ENCODE peak calls at places on chromosomes 12 and 14, in five cellular contexts. W is cardiac muscle cell, G is HCT116, E is heart right ventricle, K is body of pancreas. C is an unnamed sample. For H3K27me3, the result is how much of the 10 kb centered on the place peaks cover.

GRCh38 chr12:132622437-132623071 is 4.0 kb downstream of the P2RX2 start:
- DNase-seq in W (peak), G (no peak), E (peak), K (peak), C (no peak)

GRCh38 chr12:28780096-28780495 is 369.0 kb upstream of the FAR2 start:
- DNase-seq in W (peak), G (no peak), E (no peak), K (no peak), C (no peak)

GRCh38 chr12:117333331-117334000 is 28.0 kb downstream of the NOS1 start:
- DNase-seq in W (no peak), G (no peak), E (no peak), K (peak), C (no peak)

GRCh38 chr12:120529641-120530314 is 820 bp upstream of the COQ5 start:
- DNase-seq in W (peak), G (peak), E (no peak), K (peak), C (no peak)

GRCh38 chr12:47797432-47797831 is 22.3 kb downstream of the HDAC7 start:
- DNase-seq in W (no peak), G (no peak), E (no peak), K (no peak), C (no peak)

GRCh38 chr14:88630565-88630964 is 67.7 kb downstream of the ZC3H14 start:
- DNase-seq in W (peak), G (no peak), E (no peak), K (no peak), C (no peak)

GRCh38 chr14:32367501-32367900 is 38.4 kb downstream of the AKAP6 start:
- DNase-seq in W (no peak), G (no peak), E (no peak), K (no peak), C (no peak)

GRCh38 chr14:25039933-25040332 is 10.0 kb downstream of the STXBP6 start:
- DNase-seq in W (no peak), G (no peak), E (no peak), K (no peak), C (no peak)

GRCh38 chr12:26633591-26634210 is 199.3 kb downstream of the ITPR2 start:
- DNase-seq in W (peak), G (no peak), E (no peak), K (no peak), C (no peak)

GRCh38 chr12:4538207-4539160 is at the start of gene RAD51AP1:
- DNase-seq in W (peak), G (peak), E (peak), K (peak), C (peak)

GRCh38 chr12:12818693-12819092 is 5.5 kb downstream of the DDX47 start:
- DNase-seq in W (no peak), G (no peak), E (no peak), K (no peak), C (no peak)

GRCh38 chr14:29584992-29585391 is 342.7 kb downstream of the PRKD1 start:
- DNase-seq in W (peak), G (no peak), E (peak), K (peak), C (peak)

GRCh38 chr12:26614217-26614616 is 218.8 kb downstream of the ITPR2 start:
- DNase-seq in W (peak), G (peak), E (peak), K (peak), C (no peak)

GRCh38 chr12:132561784-132562156 is 48.6 kb downstream of the LRCOL1 start:
- DNase-seq in W (no peak), G (no peak), E (no peak), K (peak), C (no peak)

GRCh38 chr12:121803861-121804416 is at the start of gene SETD1B:
- DNase-seq in W (peak), G (no peak), E (peak), K (peak), C (no peak)

GRCh38 chr14:77761205-77761931 is 412 bp upstream of the SNW1 start:
- DNase-seq in W (peak), G (no peak), E (peak), K (peak), C (no peak)

GRCh38 chr14:75499084-75499875 is 23.0 kb upstream of the BATF start:
- DNase-seq in W (no peak), G (no peak), E (no peak), K (no peak), C (no peak)

GRCh38 chr14:54256156-54256555 is 140.7 kb upstream of the CDKN3 start:
- DNase-seq in W (no peak), G (no peak), E (no peak), K (no peak), C (no peak)

GRCh38 chr12:44647891-44648690 is 228.0 kb downstream of the NELL2 start:
- DNase-seq in W (no peak), G (no peak), E (no peak), K (no peak), C (no peak)

GRCh38 chr14:99899578-99900178 is 106.5 kb downstream of the EML1 start:
- DNase-seq in W (peak), G (peak), E (no peak), K (no peak), C (no peak)

GRCh38 chr14:66288511-66288910 is 197.7 kb upstream of the CCDC196 start:
- DNase-seq in W (no peak), G (no peak), E (no peak), K (no peak), C (no peak)

GRCh38 chr12:64461634-64462414 is 9.9 kb downstream of the TBK1 start:
- DNase-seq in W (peak), G (no peak), E (no peak), K (no peak), C (no peak)

GRCh38 chr12:108729612-108730336 is 1.5 kb downstream of the CORO1C start:
- DNase-seq in W (peak), G (no peak), E (no peak), K (peak), C (no peak)

GRCh38 chr12:105855691-105856405 is 282.9 kb downstream of the NUAK1 start:
- DNase-seq in W (peak), G (no peak), E (no peak), K (no peak), C (no peak)

GRCh38 chr12:110421701-110422100 is 18.2 kb upstream of the ANAPC7 start:
- DNase-seq in W (no peak), G (no peak), E (no peak), K (no peak), C (no peak)

GRCh38 chr14:60288279-60288678 is 39.3 kb downstream of the PPM1A start:
- DNase-seq in W (no peak), G (no peak), E (no peak), K (no peak), C (no peak)

GRCh38 chr12:29398495-29398894 is 17.5 kb upstream of the ERGIC2 start:
- DNase-seq in W (no peak), G (no peak), E (no peak), K (no peak), C (no peak)

GRCh38 chr14:63388766-63389431 is 70.2 kb upstream of the GPHB5 start:
- DNase-seq in W (peak), G (peak), E (peak), K (peak), C (no peak)

GRCh38 chr14:23639891-23640523 is 3.8 kb downstream of the DHRS2 start:
- DNase-seq in W (no peak), G (no peak), E (no peak), K (no peak), C (no peak)

GRCh38 chr12:76346798-76347420 is 1.3 kb downstream of the BBS10 start:
- DNase-seq in W (peak), G (no peak), E (peak), K (peak), C (no peak)

GRCh38 chr14:60222820-60223219 is 26.2 kb upstream of the PPM1A start:
- DNase-seq in W (no peak), G (no peak), E (peak), K (peak), C (no peak)

DNA sequence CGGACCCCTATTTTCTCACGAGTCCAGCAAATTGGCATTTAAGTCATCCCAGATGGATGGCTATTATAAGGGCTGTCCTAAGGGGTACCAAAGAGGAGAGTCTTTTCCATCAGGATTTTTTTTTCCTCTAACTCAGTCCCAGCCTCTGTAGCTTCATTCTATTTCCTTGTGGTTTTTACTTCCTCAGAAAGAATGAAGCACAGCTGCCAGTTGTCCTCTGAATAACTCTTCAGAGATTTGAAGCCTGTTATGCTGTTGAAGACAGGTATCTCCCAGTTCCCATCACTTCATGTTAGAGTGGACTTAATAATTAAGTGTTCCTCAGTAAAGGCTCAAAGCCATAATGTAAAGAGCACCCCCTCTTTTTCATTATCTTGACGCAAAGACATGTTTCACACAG is 48.5 kb upstream of the HOXC13 start:
- DNase-seq in W (no peak), G (no peak), E (no peak), K (no peak), C (no peak)
- H3K27me3 ChIP-seq in W (half or more), G (under half), E (under half), K (under half), C (under half)

GRCh38 chr14:97306785-97307246 is 509.6 kb downstream of the VRK1 start:
- DNase-seq in W (no peak), G (no peak), E (no peak), K (no peak), C (no peak)
- H3K27me3 ChIP-seq in W (under half), G (under half), E (under half), K (under half), C (under half)

GRCh38 chr14:52071675-52072074 is 2.8 kb upstream of the NID2 start:
- DNase-seq in W (peak), G (no peak), E (no peak), K (no peak), C (no peak)
- H3K27me3 ChIP-seq in W (under half), G (under half), E (under half), K (under half), C (under half)

GRCh38 chr12:89707623-89707991 is 1.0 kb downstream of the ATP2B1 start:
- DNase-seq in W (no peak), G (no peak), E (peak), K (peak), C (no peak)
- H3K27me3 ChIP-seq in W (under half), G (under half), E (under half), K (under half), C (under half)

GRCh38 chr12:10075451-10075850 is 23.3 kb downstream of the CLEC1A start:
- DNase-seq in W (no peak), G (no peak), E (no peak), K (no peak), C (no peak)
- H3K27me3 ChIP-seq in W (under half), G (half or more), E (under half), K (under half), C (under half)

GRCh38 chr12:130014485-130014807 is 110.6 kb upstream of the TMEM132D start:
- DNase-seq in W (no peak), G (no peak), E (no peak), K (no peak), C (no peak)
- H3K27me3 ChIP-seq in W (under half), G (under half), E (under half), K (under half), C (under half)

GRCh38 chr14:53043107-53043704 is 92.4 kb upstream of the FERMT2 start:
- DNase-seq in W (peak), G (no peak), E (no peak), K (peak), C (no peak)
- H3K27me3 ChIP-seq in W (under half), G (under half), E (under half), K (under half), C (under half)

GRCh38 chr12:2510066-2510465 is 284.7 kb upstream of the FKBP4 start:
- DNase-seq in W (no peak), G (no peak), E (peak), K (no peak), C (no peak)
- H3K27me3 ChIP-seq in W (under half), G (under half), E (under half), K (under half), C (under half)

DNA sequence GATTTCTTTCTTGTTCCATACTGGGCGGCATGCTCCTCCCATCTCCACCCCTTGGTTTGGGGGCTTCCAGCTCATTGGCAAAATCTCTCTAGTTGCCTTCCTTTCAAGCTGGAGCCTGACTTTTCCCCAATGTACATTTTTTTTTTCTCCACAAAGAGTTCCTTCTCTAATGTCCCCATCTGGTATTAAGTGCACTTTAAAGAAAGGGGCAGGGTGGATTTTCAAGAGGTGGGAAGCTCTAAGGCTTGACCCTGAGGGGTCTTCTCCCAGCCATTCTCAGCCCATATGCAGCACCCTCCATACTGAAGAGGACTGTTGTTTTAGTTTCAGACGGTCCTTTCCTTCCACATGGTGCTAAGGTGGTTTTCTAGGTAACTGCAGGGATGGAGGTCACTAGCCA is 5.8 kb upstream of the PIP4K2C start:
- DNase-seq in W (no peak), G (no peak), E (no peak), K (no peak), C (no peak)
- H3K27me3 ChIP-seq in W (half or more), G (under half), E (under half), K (under half), C (under half)

DNA sequence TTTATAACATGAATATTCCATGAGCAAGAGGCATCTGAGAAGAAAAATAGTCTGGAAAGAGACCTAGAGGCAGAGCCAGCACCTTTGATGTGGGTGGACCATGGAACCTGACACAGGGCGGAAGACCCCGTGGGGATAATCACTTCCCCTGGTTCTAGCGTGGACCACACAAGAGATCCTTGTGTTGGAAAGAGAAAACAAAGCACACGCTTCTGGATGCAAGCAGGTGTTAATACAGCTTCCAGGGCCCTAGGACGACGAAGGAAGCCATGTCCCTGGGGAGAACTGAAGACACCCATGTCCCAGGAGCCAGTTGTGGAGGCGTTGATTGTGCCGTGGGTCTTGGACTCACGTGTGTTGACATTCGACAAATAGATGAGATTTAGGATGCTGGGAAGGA is 102.9 kb downstream of the ADGRD1 start:
- DNase-seq in W (no peak), G (no peak), E (no peak), K (no peak), C (no peak)
- H3K27me3 ChIP-seq in W (under half), G (under half), E (under half), K (under half), C (under half)

C was measured in ascending aorta.